ENCODE peak calls at places on chromosomes 5 and 9, in four cellular contexts. G is K562, L is GM12878, M is HepG2. E is an unnamed sample. For H3K4me1, the result is how much of the 10 kb centered on the place peaks cover.

GRCh38 chr5:22470408-22470807 is 382.7 kb downstream of the CDH12 start:
- DNase-seq in M (no peak), G (no peak), L (no peak), E (no peak)

GRCh38 chr5:161535762-161536161 is 10.8 kb downstream of the GABRB2 start:
- DNase-seq in L (no peak), G (no peak), M (no peak), E (peak)

GRCh38 chr5:68450245-68450852 is 234.8 kb downstream of the PIK3R1 start:
- DNase-seq in M (no peak), L (no peak), G (no peak), E (no peak)

GRCh38 chr5:129112295-129112694 is 17.7 kb downstream of the ISOC1 start:
- DNase-seq in L (no peak), M (no peak), G (no peak), E (no peak)

GRCh38 chr5:28077291-28078240 is 1039.2 kb upstream of the CDH9 start:
- DNase-seq in M (no peak), L (no peak), G (no peak), E (no peak)

GRCh38 chr5:131109540-131110255 is 55.4 kb downstream of the HINT1 start:
- DNase-seq in M (peak), G (peak), L (peak), E (peak)

GRCh38 chr5:157323107-157323706 is 57.3 kb downstream of the CYFIP2 start:
- DNase-seq in M (no peak), L (no peak), G (peak), E (peak)

GRCh38 chr9:137168907-137169763 is 716 bp downstream of the LRRC26 start:
- DNase-seq in G (peak), L (no peak), M (peak), E (peak)

GRCh38 chr5:115947260-115947659 is 15.0 kb upstream of the LVRN start:
- DNase-seq in G (no peak), M (no peak), L (no peak), E (no peak)

GRCh38 chr9:12813960-12814876 is 39.4 kb downstream of the LURAP1L start:
- DNase-seq in L (no peak), G (no peak), M (peak), E (no peak)

GRCh38 chr5:1104327-1105006 is 7.4 kb downstream of the SLC12A7 start:
- DNase-seq in M (no peak), L (no peak), G (no peak), E (no peak)
- H3K4me1 ChIP-seq in M (half or more), L (under half), G (under half), E (under half)

GRCh38 chr5:6722015-6722414 is 8.8 kb downstream of the TENT4A start:
- DNase-seq in G (no peak), L (no peak), M (no peak), E (no peak)
- TF ChIP-seq CREB1 in G (no peak), L (no peak), M (no peak), E (no peak)

DNA sequence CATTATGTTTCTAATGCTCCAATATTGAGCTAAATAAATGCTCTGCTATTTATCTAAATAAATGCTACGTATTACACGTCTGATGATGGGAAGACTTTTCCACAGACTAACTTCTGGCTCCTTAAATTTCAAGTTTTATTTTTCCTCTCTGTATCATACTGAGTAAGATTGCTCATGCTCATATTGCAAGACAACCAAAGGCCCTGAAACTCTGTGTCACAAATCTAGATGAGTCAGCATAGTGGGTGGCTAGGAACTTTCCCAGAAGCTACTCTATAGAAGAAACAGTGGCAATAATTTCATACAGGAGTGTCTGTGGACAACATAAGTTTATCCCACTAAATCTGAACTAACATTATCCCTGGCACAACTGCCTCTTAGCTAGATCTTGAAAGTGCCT is 53.0 kb upstream of the RFX3 start:
- DNase-seq in G (no peak), L (no peak), M (no peak), E (no peak)
- TF ChIP-seq JUNB in G (no peak), L (no peak), M (no peak), E (no peak)

GRCh38 chr5:110371725-110372041 is 354.8 kb downstream of the TMEM232 start:
- DNase-seq in L (peak), G (no peak), M (no peak), E (no peak)

GRCh38 chr5:110361501-110361900 is 365.0 kb downstream of the TMEM232 start:
- DNase-seq in M (no peak), L (no peak), G (no peak), E (no peak)

GRCh38 chr5:110371011-110371724 is 355.3 kb downstream of the TMEM232 start:
- DNase-seq in G (no peak), M (no peak), L (peak), E (no peak)

GRCh38 chr5:110362252-110362651 is 364.2 kb downstream of the TMEM232 start:
- DNase-seq in L (no peak), G (no peak), M (no peak), E (no peak)

GRCh38 chr5:110366716-110367115 is 359.8 kb downstream of the TMEM232 start:
- DNase-seq in L (no peak), M (no peak), G (no peak), E (no peak)
- H3K4me1 ChIP-seq in L (under half), M (under half), G (under half), E (under half)

GRCh38 chr5:89733772-89734171 is 675.8 kb downstream of the CETN3 start:
- DNase-seq in L (no peak), M (no peak), G (no peak), E (peak)

GRCh38 chr5:89729623-89730390 is 679.7 kb downstream of the CETN3 start:
- DNase-seq in M (no peak), L (peak), G (no peak), E (no peak)

GRCh38 chr5:89735108-89735507 is 674.4 kb downstream of the CETN3 start:
- DNase-seq in L (no peak), M (no peak), G (no peak), E (no peak)
- TF ChIP-seq CREB1 in L (no peak), M (no peak), G (no peak), E (no peak)

DNA sequence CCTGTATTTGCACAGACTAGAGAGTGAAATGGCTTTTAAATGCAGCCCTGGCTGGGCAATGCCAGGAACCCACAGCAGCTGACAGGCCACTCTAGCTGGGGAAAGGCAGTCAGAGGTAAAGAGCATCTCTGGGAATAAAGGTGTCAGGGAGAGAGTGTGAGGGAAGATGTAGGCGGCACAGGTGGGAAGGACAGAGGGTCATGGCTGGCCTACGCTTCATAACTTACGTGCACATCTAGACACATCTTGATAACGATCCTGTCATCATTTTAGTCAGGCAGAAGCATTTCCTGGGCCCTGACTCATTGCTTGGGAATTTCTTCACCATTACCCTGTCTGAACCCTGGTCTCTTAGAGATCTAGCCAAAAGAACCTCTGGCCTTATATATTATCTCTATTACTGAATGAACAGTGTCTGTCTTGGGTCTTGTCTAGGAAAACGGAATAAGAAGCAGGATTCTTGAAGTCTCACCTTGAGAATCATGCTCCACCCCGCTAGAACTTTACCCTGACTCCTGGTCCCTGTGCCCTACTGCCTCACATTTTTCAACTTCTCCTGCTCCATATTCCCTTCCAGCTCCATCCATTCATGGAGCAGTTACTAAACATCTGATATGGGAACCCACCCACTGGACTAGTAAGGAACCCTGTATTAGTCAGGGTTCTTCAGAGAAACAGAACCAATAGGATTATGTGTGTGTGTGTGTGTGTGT is 106.4 kb upstream of the ELL2 start:
- DNase-seq in L (no peak), G (no peak), M (no peak), E (no peak)
- TF ChIP-seq JUNB in L (no peak), G (no peak), M (no peak), E (no peak)

DNA sequence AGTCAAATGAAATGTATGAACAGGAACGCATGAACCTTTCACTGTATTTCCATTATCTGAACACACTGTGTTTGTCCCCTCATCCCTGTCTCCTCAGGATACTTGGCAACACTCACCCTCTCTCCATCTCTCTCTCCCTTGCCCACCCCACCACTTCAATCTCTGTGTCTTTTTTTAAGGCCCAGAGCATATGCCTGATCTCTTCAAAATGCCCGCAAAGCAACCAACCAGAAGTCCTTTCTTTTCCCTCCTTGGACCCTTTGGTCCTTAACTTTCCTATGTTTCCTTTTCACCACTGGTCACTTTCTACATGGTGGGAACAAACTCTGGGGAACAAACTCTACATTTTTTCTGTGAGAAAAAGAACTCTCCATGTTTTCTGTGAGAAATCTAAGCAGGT is 3.2 kb upstream of the IRF1 start:
- DNase-seq in G (no peak), L (no peak), M (no peak), E (no peak)
- H3K4me1 ChIP-seq in G (under half), L (under half), M (half or more), E (under half)